ENCODE peak calls at places on chromosomes 13 and 19, in ten cellular contexts. One of them, this sample, is unnamed.
A peak's percentile ranks its signal among the peaks of the same experiment; 100 is the strongest.

GRCh38 chr13:106566682-106567420 is 1.1 kb downstream of the ARGLU1 start:
- DNase-seq in ACHN: peak; percentile 54
- DNase-seq in OCI-M1: peak; percentile 64
- DNase-seq in posterior cingulate gyrus: peak; percentile 28
- DNase-seq in H9: peak; percentile 56
- DNase-seq in HFFc6: peak; percentile 20
- DNase-seq in activated CD4-positive, alpha-beta T cell treated with anti-CD3 and anti-CD28 coated beads for 24 hours: no peak
- DNase-seq in mesendoderm: peak; percentile 81
- DNase-seq in CD4-positive, alpha-beta T cell: no peak
- DNase-seq in heart right ventricle: peak; percentile 65
- DNase-seq in this sample: peak; percentile 79

GRCh38 chr13:44967656-44968451 is 21.4 kb downstream of the NUFIP1 start:
- DNase-seq in activated CD4-positive, alpha-beta T cell treated with anti-CD3 and anti-CD28 coated beads for 24 hours: no peak
- DNase-seq in posterior cingulate gyrus: no peak
- DNase-seq in mesendoderm: no peak
- DNase-seq in HFFc6: peak; percentile 15
- DNase-seq in OCI-M1: no peak
- DNase-seq in H9: no peak
- DNase-seq in heart right ventricle: no peak
- DNase-seq in CD4-positive, alpha-beta T cell: no peak
- DNase-seq in ACHN: no peak
- DNase-seq in this sample: peak; percentile 59

GRCh38 chr13:113945857-113946408 is 27.9 kb downstream of the C13orf46 start:
- DNase-seq in H9: no peak
- DNase-seq in activated CD4-positive, alpha-beta T cell treated with anti-CD3 and anti-CD28 coated beads for 24 hours: no peak
- DNase-seq in CD4-positive, alpha-beta T cell: no peak
- DNase-seq in ACHN: no peak
- DNase-seq in OCI-M1: no peak
- DNase-seq in mesendoderm: no peak
- DNase-seq in posterior cingulate gyrus: no peak
- DNase-seq in heart right ventricle: no peak
- DNase-seq in HFFc6: no peak
- DNase-seq in this sample: no peak

GRCh38 chr19:49196527-49197240 is 39.1 kb downstream of the TRPM4 start:
- DNase-seq in activated CD4-positive, alpha-beta T cell treated with anti-CD3 and anti-CD28 coated beads for 24 hours: no peak
- DNase-seq in heart right ventricle: peak; percentile 45
- DNase-seq in OCI-M1: no peak
- DNase-seq in CD4-positive, alpha-beta T cell: no peak
- DNase-seq in posterior cingulate gyrus: peak; percentile 63
- DNase-seq in mesendoderm: no peak
- DNase-seq in HFFc6: no peak
- DNase-seq in H9: no peak
- DNase-seq in ACHN: no peak
- DNase-seq in this sample: no peak

GRCh38 chr19:47729468-47729798 is 15.9 kb upstream of the NOP53 start:
- DNase-seq in HFFc6: peak; percentile 88
- DNase-seq in heart right ventricle: peak; percentile 72
- DNase-seq in OCI-M1: peak; percentile 63
- DNase-seq in H9: peak; percentile 66
- DNase-seq in activated CD4-positive, alpha-beta T cell treated with anti-CD3 and anti-CD28 coated beads for 24 hours: no peak
- DNase-seq in ACHN: peak; percentile 86
- DNase-seq in mesendoderm: peak; percentile 96
- DNase-seq in posterior cingulate gyrus: no peak
- DNase-seq in CD4-positive, alpha-beta T cell: no peak
- DNase-seq in this sample: peak; percentile 83

GRCh38 chr13:24802074-24802473 is 38.1 kb downstream of the RNF17 start:
- DNase-seq in HFFc6: no peak
- DNase-seq in H9: no peak
- DNase-seq in OCI-M1: no peak
- DNase-seq in activated CD4-positive, alpha-beta T cell treated with anti-CD3 and anti-CD28 coated beads for 24 hours: no peak
- DNase-seq in CD4-positive, alpha-beta T cell: no peak
- DNase-seq in posterior cingulate gyrus: no peak
- DNase-seq in heart right ventricle: no peak
- DNase-seq in ACHN: no peak
- DNase-seq in mesendoderm: no peak
- DNase-seq in this sample: no peak

GRCh38 chr13:109764474-109765292 is 21.7 kb downstream of the IRS2 start:
- DNase-seq in OCI-M1: peak; percentile 45
- DNase-seq in CD4-positive, alpha-beta T cell: no peak
- DNase-seq in H9: no peak
- DNase-seq in posterior cingulate gyrus: peak; percentile 57
- DNase-seq in ACHN: no peak
- DNase-seq in activated CD4-positive, alpha-beta T cell treated with anti-CD3 and anti-CD28 coated beads for 24 hours: no peak
- DNase-seq in heart right ventricle: no peak
- DNase-seq in mesendoderm: peak; percentile 25
- DNase-seq in HFFc6: peak; percentile 69
- DNase-seq in this sample: no peak

GRCh38 chr19:38433268-38433733 is at the start of gene RYR1:
- DNase-seq in H9: peak; percentile 97
- DNase-seq in activated CD4-positive, alpha-beta T cell treated with anti-CD3 and anti-CD28 coated beads for 24 hours: peak; percentile 31
- DNase-seq in CD4-positive, alpha-beta T cell: no peak
- DNase-seq in mesendoderm: peak; percentile 90
- DNase-seq in posterior cingulate gyrus: peak; percentile 62
- DNase-seq in heart right ventricle: peak; percentile 27
- DNase-seq in OCI-M1: peak; percentile 16
- DNase-seq in ACHN: peak; percentile 11
- DNase-seq in HFFc6: no peak
- DNase-seq in this sample: no peak

GRCh38 chr19:54142166-54142780 is 4.7 kb downstream of the CNOT3 start:
- DNase-seq in H9: no peak
- DNase-seq in OCI-M1: no peak
- DNase-seq in heart right ventricle: no peak
- DNase-seq in posterior cingulate gyrus: no peak
- DNase-seq in mesendoderm: no peak
- DNase-seq in activated CD4-positive, alpha-beta T cell treated with anti-CD3 and anti-CD28 coated beads for 24 hours: no peak
- DNase-seq in HFFc6: peak; percentile 56
- DNase-seq in CD4-positive, alpha-beta T cell: no peak
- DNase-seq in ACHN: no peak
- DNase-seq in this sample: no peak

GRCh38 chr13:93800342-93800741 is 573.7 kb downstream of the GPC6 start:
- DNase-seq in posterior cingulate gyrus: no peak
- DNase-seq in heart right ventricle: no peak
- DNase-seq in mesendoderm: no peak
- DNase-seq in activated CD4-positive, alpha-beta T cell treated with anti-CD3 and anti-CD28 coated beads for 24 hours: no peak
- DNase-seq in HFFc6: no peak
- DNase-seq in H9: no peak
- DNase-seq in CD4-positive, alpha-beta T cell: no peak
- DNase-seq in OCI-M1: no peak
- DNase-seq in ACHN: no peak
- DNase-seq in this sample: no peak